ENCODE peak calls at places on chromosomes 4 and X, in four cellular contexts. J is GM12878, O is HepG2, C is K562. X is an unnamed sample.

GRCh38 chr4:81648576-81649272 is 177.0 kb upstream of the RASGEF1B start:
- DNase-seq in O (no peak), C (no peak), J (peak), X (no peak)

GRCh38 chrX:151398346-151398745 is 1.3 kb downstream of the VMA21 start:
- DNase-seq in O (no peak), J (no peak), C (no peak), X (no peak)

GRCh38 chr4:157221895-157222763 is 1.6 kb downstream of the GRIA2 start:
- DNase-seq in C (no peak), O (no peak), J (no peak), X (peak)

GRCh38 chrX:65582450-65583082 is 48.0 kb upstream of the LAS1L start:
- DNase-seq in J (no peak), C (peak), O (no peak), X (no peak)

GRCh38 chr4:108453366-108453765 is 167.0 kb upstream of the RPL34 start:
- DNase-seq in J (no peak), O (no peak), C (no peak), X (no peak)

GRCh38 chrX:101658661-101659477 is 781 bp downstream of the ARMCX2 start:
- DNase-seq in J (no peak), C (peak), O (no peak), X (peak)

GRCh38 chr4:7397206-7398103 is 37.3 kb downstream of the PSAPL1 start:
- DNase-seq in J (no peak), O (no peak), C (no peak), X (no peak)

GRCh38 chrX:87578978-87579377 is 61.4 kb downstream of the KLHL4 start:
- DNase-seq in J (no peak), O (no peak), C (no peak), X (no peak)

GRCh38 chr4:1512738-1513660 is 106.8 kb upstream of the NKX1-1 start:
- DNase-seq in J (no peak), C (peak), O (peak), X (peak)

GRCh38 chrX:53128097-53128749 is 34.3 kb downstream of the KANTR start:
- DNase-seq in O (no peak), J (no peak), C (no peak), X (no peak)

GRCh38 chr4:151475338-151475737 is 66.4 kb downstream of the FHIP1A start:
- DNase-seq in C (no peak), O (no peak), J (no peak), X (no peak)

GRCh38 chr4:122309988-122310626 is 68.7 kb upstream of the ADAD1 start:
- DNase-seq in J (no peak), C (peak), O (peak), X (no peak)

GRCh38 chrX:154988719-154989118 is 33.8 kb downstream of the F8 start:
- DNase-seq in J (no peak), O (no peak), C (no peak), X (no peak)

GRCh38 chrX:3169421-3169820 is 128.2 kb downstream of the ARSF start:
- DNase-seq in O (no peak), C (no peak), J (no peak), X (no peak)

GRCh38 chr4:181146031-181146430 is 1097.2 kb upstream of the TENM3 start:
- DNase-seq in J (no peak), O (no peak), C (no peak), X (no peak)

GRCh38 chr4:38371391-38371851 is 292.6 kb upstream of the KLF3 start:
- DNase-seq in C (no peak), J (no peak), O (no peak), X (no peak)

GRCh38 chr4:137307806-137308205 is 224.5 kb downstream of the PCDH18 start:
- DNase-seq in O (no peak), C (no peak), J (no peak), X (no peak)

GRCh38 chr4:186622788-186623464 is 67.6 kb upstream of the MTNR1A start:
- DNase-seq in C (no peak), O (no peak), J (no peak), X (no peak)

GRCh38 chrX:80432863-80433262 is 12.6 kb downstream of the TENT5D start:
- DNase-seq in J (no peak), O (no peak), C (no peak), X (no peak)

GRCh38 chr4:151218343-151218742 is 58.6 kb upstream of the PRSS48 start:
- DNase-seq in O (no peak), C (no peak), J (no peak), X (no peak)

GRCh38 chr4:128782076-128782715 is 27.3 kb upstream of the JADE1 start:
- DNase-seq in O (peak), C (peak), J (no peak), X (no peak)

GRCh38 chr4:83114576-83114975 is at the start of gene PLAC8:
- DNase-seq in O (peak), C (no peak), J (peak), X (peak)

GRCh38 chr4:43089730-43090129 is 197.2 kb downstream of the GRXCR1 start:
- DNase-seq in J (no peak), C (no peak), O (no peak), X (no peak)

GRCh38 chr4:103415801-103416200 is 217.7 kb upstream of the CENPE start:
- DNase-seq in O (no peak), J (no peak), C (no peak), X (no peak)

GRCh38 chr4:126820631-126821030 is 812.1 kb upstream of the INTU start:
- DNase-seq in J (no peak), C (no peak), O (no peak), X (no peak)

GRCh38 chr4:158856852-158857251 is 88.0 kb downstream of the FNIP2 start:
- DNase-seq in O (peak), C (peak), J (no peak), X (peak)

GRCh38 chrX:51608071-51608470 is 10.6 kb downstream of the CENPVL3 start:
- DNase-seq in O (no peak), C (no peak), J (no peak), X (no peak)

GRCh38 chr4:87017580-87018061 is 82.8 kb downstream of the AFF1 start:
- DNase-seq in J (no peak), C (peak), O (no peak), X (no peak)

GRCh38 chr4:94352996-94353395 is 10.4 kb upstream of the HPGDS start:
- DNase-seq in C (no peak), O (no peak), J (no peak), X (no peak)

GRCh38 chr4:128716325-128716724 is 93.2 kb upstream of the JADE1 start:
- DNase-seq in J (no peak), O (no peak), C (no peak), X (no peak)

GRCh38 chrX:17859609-17860178 is 1.4 kb downstream of the RAI2 start:
- DNase-seq in J (no peak), O (no peak), C (no peak), X (no peak)

GRCh38 chr4:183130328-183131155 is 31.5 kb downstream of the WWC2 start:
- DNase-seq in O (no peak), J (no peak), C (no peak), X (no peak)

GRCh38 chrX:39984191-39984956 is 113.4 kb downstream of the BCOR start:
- DNase-seq in C (peak), O (no peak), J (peak), X (no peak)

GRCh38 chr4:138005486-138005885 is 236.7 kb downstream of the SLC7A11 start:
- DNase-seq in J (no peak), C (no peak), O (no peak), X (no peak)

GRCh38 chr4:104693601-104694201 is 199.0 kb upstream of the CXXC4 start:
- DNase-seq in C (peak), J (no peak), O (peak), X (no peak)
- TF ChIP-seq BHLHE40 in C (no peak), J (no peak), O (no peak), X (no peak)

DNA sequence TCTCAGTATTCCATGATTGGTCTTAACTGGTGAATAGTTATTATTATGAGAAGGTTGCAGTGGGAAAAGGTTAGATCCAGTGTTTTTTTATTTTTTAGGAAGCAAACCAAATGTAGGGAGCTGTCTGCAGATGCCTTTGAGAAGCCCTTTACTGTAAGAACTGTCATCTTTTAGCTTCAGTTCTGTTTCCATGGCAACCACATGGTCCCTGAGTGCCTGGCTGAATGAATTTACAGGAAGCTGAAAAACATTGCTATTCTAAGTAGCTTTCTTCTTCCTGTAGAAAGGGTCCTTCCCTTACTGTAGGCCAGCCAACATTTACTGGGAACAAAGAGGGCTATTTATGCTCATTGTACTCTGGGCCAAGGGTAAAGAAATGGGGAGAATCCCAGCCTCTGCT is 103.3 kb downstream of the DCLK2 start:
- DNase-seq in J (no peak), O (no peak), C (no peak), X (no peak)
- TF ChIP-seq TARDBP in J (no peak), O (no peak), C (no peak), X (no peak)

DNA sequence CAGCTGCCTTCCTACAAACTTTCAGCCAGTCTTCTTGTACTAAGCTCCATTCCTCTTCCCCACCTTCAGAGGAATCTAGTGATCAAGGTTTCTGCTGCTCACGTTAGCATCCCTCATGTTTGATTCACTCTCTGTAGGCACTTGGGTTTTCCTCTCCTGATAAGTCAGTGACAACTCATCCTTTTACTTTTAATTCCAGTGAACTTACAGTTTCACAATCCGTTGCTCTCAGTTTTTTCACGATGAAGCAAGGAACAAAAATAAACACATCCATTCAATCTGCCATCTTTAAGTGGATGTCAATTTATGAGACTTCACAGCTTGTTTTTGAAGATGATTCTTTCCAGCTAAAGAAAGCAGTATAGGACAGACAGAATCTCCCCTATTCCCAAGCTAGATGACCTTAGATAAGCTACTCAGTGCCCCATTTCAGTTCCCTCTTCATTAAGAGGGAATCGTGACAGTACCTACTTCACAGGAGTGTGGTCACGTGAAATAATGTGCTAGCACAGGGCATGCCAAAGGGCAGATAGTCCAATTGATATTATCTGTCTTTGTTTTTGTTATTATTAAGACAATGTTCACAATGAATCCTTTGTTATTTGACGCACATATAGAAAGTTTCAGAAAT is 234.3 kb downstream of the PALLD start:
- DNase-seq in C (no peak), J (no peak), O (no peak), X (no peak)
- TF ChIP-seq SP1 in C (no peak), J (no peak), O (no peak), X (no peak)

GRCh38 chrX:10217218-10217617 is 60.4 kb downstream of the CLCN4 start:
- DNase-seq in C (peak), O (no peak), J (no peak), X (no peak)
- TF ChIP-seq BHLHE40 in C (no peak), O (no peak), J (no peak), X (no peak)

DNA sequence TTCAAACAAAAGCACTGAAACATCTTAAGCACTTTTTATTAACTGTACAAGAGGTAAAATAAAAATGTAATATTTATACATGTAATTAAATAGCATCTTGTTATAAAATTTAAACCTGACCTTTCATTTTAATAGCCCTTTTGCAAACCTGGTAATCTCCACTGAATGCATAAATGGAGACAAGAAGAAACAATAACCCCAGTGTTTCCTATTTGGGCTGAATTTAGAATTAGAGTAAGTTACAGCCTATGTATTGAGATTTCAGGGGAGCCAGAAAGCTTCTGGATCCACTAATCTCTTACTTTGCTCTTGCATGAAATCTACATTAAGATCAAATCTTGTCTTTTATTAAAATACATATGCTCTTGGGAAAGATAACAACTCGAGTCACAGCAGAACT is 261.8 kb downstream of the ADGRL3 start:
- DNase-seq in O (no peak), C (no peak), J (no peak), X (no peak)
- TF ChIP-seq TARDBP in O (no peak), C (no peak), J (no peak), X (no peak)